ENCODE peak calls at places on chromosomes 3 and 15, in four cellular contexts. One of them, this sample, is unnamed.

GRCh38 chr3:101643861-101644613 is 32.9 kb downstream of the ZBTB11 start:
- DNase-seq in H1: no peak
- DNase-seq in A549: peak
- DNase-seq in K562: peak
- DNase-seq in this sample: no peak

GRCh38 chr3:196336319-196337145 is 1.7 kb downstream of the TM4SF19 start:
- DNase-seq in H1: no peak
- DNase-seq in A549: no peak
- DNase-seq in K562: peak
- DNase-seq in this sample: no peak

GRCh38 chr3:29978036-29978435 is 628.4 kb upstream of the TGFBR2 start:
- DNase-seq in H1: no peak
- DNase-seq in A549: no peak
- DNase-seq in K562: no peak
- DNase-seq in this sample: no peak

GRCh38 chr3:37310666-37311050 is 136.3 kb upstream of the LRRFIP2 start:
- DNase-seq in H1: no peak
- DNase-seq in A549: no peak
- DNase-seq in K562: no peak
- DNase-seq in this sample: no peak

GRCh38 chr3:51711352-51712019 is 4.6 kb downstream of the GRM2 start:
- DNase-seq in H1: no peak
- DNase-seq in A549: no peak
- DNase-seq in K562: no peak
- DNase-seq in this sample: no peak

GRCh38 chr3:194536883-194537637 is 50.3 kb upstream of the ATP13A3 start:
- DNase-seq in H1: no peak
- DNase-seq in A549: peak
- DNase-seq in K562: no peak
- DNase-seq in this sample: peak

GRCh38 chr3:144112036-144112435 is 140.4 kb downstream of the DIPK2A start:
- DNase-seq in H1: no peak
- DNase-seq in A549: no peak
- DNase-seq in K562: no peak
- DNase-seq in this sample: no peak

GRCh38 chr3:75321060-75321459 is 343.1 kb upstream of the FRG2C start:
- DNase-seq in H1: no peak
- DNase-seq in A549: no peak
- DNase-seq in K562: no peak
- DNase-seq in this sample: no peak

GRCh38 chr15:52718551-52718950 is 39.4 kb upstream of the ATOSA start:
- DNase-seq in H1: no peak
- DNase-seq in A549: no peak
- DNase-seq in K562: no peak
- DNase-seq in this sample: no peak

GRCh38 chr3:160103397-160103796 is 114.8 kb downstream of the IL12A start:
- DNase-seq in H1: no peak
- DNase-seq in A549: no peak
- DNase-seq in K562: no peak
- DNase-seq in this sample: no peak

GRCh38 chr3:57689367-57690053 is 3.4 kb downstream of the DENND6A start:
- DNase-seq in H1: no peak
- DNase-seq in A549: no peak
- DNase-seq in K562: peak
- DNase-seq in this sample: no peak

GRCh38 chr3:167941234-167941995 is 154.3 kb downstream of the GOLIM4 start:
- DNase-seq in H1: no peak
- DNase-seq in A549: no peak
- DNase-seq in K562: peak
- DNase-seq in this sample: no peak

GRCh38 chr15:100807028-100807427 is 72.6 kb upstream of the ALDH1A3 start:
- DNase-seq in H1: no peak
- DNase-seq in A549: no peak
- DNase-seq in K562: no peak
- DNase-seq in this sample: no peak

GRCh38 chr3:161100994-161101393 is 4.2 kb downstream of the B3GALNT1 start:
- DNase-seq in H1: no peak
- DNase-seq in A549: no peak
- DNase-seq in K562: no peak
- DNase-seq in this sample: no peak

GRCh38 chr3:107855710-107856109 is 235.1 kb downstream of the CD47 start:
- DNase-seq in H1: no peak
- DNase-seq in A549: peak
- DNase-seq in K562: peak
- DNase-seq in this sample: peak

GRCh38 chr3:66816110-66816761 is 181.9 kb upstream of the KBTBD8 start:
- DNase-seq in H1: no peak
- DNase-seq in A549: peak
- DNase-seq in K562: peak
- DNase-seq in this sample: peak

GRCh38 chr3:171672124-171672523 is 138.2 kb downstream of the PLD1 start:
- DNase-seq in H1: no peak
- DNase-seq in A549: no peak
- DNase-seq in K562: no peak
- DNase-seq in this sample: no peak

GRCh38 chr3:12922299-12922698 is 80.9 kb upstream of the RPL32 start:
- DNase-seq in H1: no peak
- DNase-seq in A549: no peak
- DNase-seq in K562: no peak
- DNase-seq in this sample: no peak

GRCh38 chr3:20194793-20195460 is 8.9 kb upstream of the SGO1 start:
- DNase-seq in H1: no peak
- DNase-seq in A549: no peak
- DNase-seq in K562: no peak
- DNase-seq in this sample: no peak

GRCh38 chr15:31461375-31461774 is 134.7 kb downstream of the KLF13 start:
- DNase-seq in H1: no peak
- DNase-seq in A549: no peak
- DNase-seq in K562: no peak
- DNase-seq in this sample: no peak

GRCh38 chr15:35557012-35557411 is 11.0 kb upstream of the DPH6 start:
- DNase-seq in H1: no peak
- DNase-seq in A549: no peak
- DNase-seq in K562: peak
- DNase-seq in this sample: no peak

GRCh38 chr15:67080900-67081431 is 15.6 kb downstream of the SMAD3 start:
- DNase-seq in H1: no peak
- DNase-seq in A549: peak
- DNase-seq in K562: peak
- DNase-seq in this sample: no peak

GRCh38 chr3:138477801-138478200 is 43.4 kb downstream of the ESYT3 start:
- DNase-seq in H1: no peak
- DNase-seq in A549: no peak
- DNase-seq in K562: no peak
- DNase-seq in this sample: no peak

GRCh38 chr15:40843885-40844542 is at the start of gene SPINT1:
- DNase-seq in H1: peak
- DNase-seq in A549: no peak
- DNase-seq in K562: peak
- DNase-seq in this sample: no peak

GRCh38 chr3:42605550-42606173 is 5.2 kb downstream of the NKTR start:
- DNase-seq in H1: no peak
- DNase-seq in A549: no peak
- DNase-seq in K562: peak
- DNase-seq in this sample: peak
- TF ChIP-seq PHF8 in H1: no peak
- TF ChIP-seq PHF8 in A549: no peak
- TF ChIP-seq PHF8 in K562: no peak
- TF ChIP-seq PHF8 in this sample: no peak

DNA sequence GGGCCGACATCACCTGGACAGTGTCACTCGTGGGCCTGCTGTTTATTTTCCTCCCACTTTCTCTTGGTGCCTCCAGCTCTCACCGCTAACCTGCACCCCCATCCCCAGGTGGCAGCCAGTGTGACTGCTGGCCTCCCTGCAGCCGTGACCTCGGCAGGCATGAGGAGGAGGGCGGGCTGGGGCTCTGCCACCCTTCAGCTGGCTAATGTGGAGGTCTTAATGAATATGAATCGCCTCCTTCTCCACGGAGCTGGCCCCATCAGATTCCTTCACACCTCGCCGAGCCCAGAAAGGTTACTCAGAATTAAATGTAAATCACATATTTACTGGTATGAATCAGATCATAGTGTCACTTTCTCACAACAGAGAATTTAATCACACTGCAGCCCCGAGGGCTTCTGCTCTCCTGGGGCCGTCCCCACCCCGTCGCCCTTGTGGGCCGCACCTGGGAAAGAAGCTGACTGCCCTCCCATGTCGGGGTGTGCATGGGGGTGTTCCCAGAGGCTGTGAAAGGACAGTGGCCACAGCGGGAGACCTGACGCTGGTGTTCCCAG is 171.1 kb upstream of the TLE3 start:
- DNase-seq in H1: no peak
- DNase-seq in A549: no peak
- DNase-seq in K562: no peak
- DNase-seq in this sample: no peak
- TF ChIP-seq MAX in H1: no peak
- TF ChIP-seq MAX in A549: no peak
- TF ChIP-seq MAX in K562: no peak
- TF ChIP-seq MAX in this sample: no peak

DNA sequence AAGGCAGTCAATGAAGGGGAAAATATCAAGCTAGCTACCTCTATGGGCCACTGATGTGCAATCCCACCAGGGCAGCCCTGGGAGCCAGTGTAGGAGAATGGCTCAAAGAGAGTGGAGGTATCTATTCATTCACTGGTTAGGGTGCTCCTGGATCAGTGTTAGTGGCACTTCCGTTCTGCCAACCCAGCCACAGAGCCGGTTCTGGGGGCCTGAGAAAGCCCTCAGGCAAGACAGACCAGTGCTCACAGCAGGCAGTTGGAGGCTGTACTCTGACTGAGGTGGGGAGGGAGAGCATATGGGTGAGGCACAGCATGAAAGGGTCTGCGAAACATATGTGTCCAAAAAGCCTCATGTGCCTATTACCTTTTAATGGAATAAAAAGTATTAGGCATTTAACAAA is 109.3 kb downstream of the KCNMB2 start:
- DNase-seq in H1: no peak
- DNase-seq in A549: no peak
- DNase-seq in K562: no peak
- DNase-seq in this sample: no peak
- TF ChIP-seq PHF8 in H1: no peak
- TF ChIP-seq PHF8 in A549: no peak
- TF ChIP-seq PHF8 in K562: no peak
- TF ChIP-seq PHF8 in this sample: no peak

GRCh38 chr3:15798533-15799245 is 910 bp upstream of the ANKRD28 start:
- DNase-seq in H1: no peak
- DNase-seq in A549: no peak
- DNase-seq in K562: no peak
- DNase-seq in this sample: no peak

GRCh38 chr3:15796331-15796730 is 1.4 kb downstream of the ANKRD28 start:
- DNase-seq in H1: no peak
- DNase-seq in A549: no peak
- DNase-seq in K562: no peak
- DNase-seq in this sample: no peak

GRCh38 chr3:15796771-15797599 is 794 bp downstream of the ANKRD28 start:
- DNase-seq in H1: no peak
- DNase-seq in A549: peak
- DNase-seq in K562: peak
- DNase-seq in this sample: peak

GRCh38 chr3:15795563-15796308 is 2.0 kb downstream of the ANKRD28 start:
- DNase-seq in H1: no peak
- DNase-seq in A549: no peak
- DNase-seq in K562: peak
- DNase-seq in this sample: no peak

GRCh38 chr3:15797600-15798303 is at the start of gene ANKRD28:
- DNase-seq in H1: no peak
- DNase-seq in A549: peak
- DNase-seq in K562: peak
- DNase-seq in this sample: peak
- TF ChIP-seq MAX in H1: no peak
- TF ChIP-seq MAX in A549: peak
- TF ChIP-seq MAX in K562: no peak
- TF ChIP-seq MAX in this sample: no peak

GRCh38 chr15:81280086-81280485 is 43.9 kb downstream of the STARD5 start:
- DNase-seq in H1: no peak
- DNase-seq in A549: no peak
- DNase-seq in K562: no peak
- DNase-seq in this sample: no peak

GRCh38 chr15:81281176-81281735 is 42.7 kb downstream of the STARD5 start:
- DNase-seq in H1: no peak
- DNase-seq in A549: no peak
- DNase-seq in K562: no peak
- DNase-seq in this sample: no peak

GRCh38 chr15:81280696-81281095 is 43.2 kb downstream of the STARD5 start:
- DNase-seq in H1: no peak
- DNase-seq in A549: no peak
- DNase-seq in K562: no peak
- DNase-seq in this sample: no peak

GRCh38 chr15:81278306-81279029 is 45.5 kb downstream of the STARD5 start:
- DNase-seq in H1: no peak
- DNase-seq in A549: no peak
- DNase-seq in K562: no peak
- DNase-seq in this sample: no peak

DNA sequence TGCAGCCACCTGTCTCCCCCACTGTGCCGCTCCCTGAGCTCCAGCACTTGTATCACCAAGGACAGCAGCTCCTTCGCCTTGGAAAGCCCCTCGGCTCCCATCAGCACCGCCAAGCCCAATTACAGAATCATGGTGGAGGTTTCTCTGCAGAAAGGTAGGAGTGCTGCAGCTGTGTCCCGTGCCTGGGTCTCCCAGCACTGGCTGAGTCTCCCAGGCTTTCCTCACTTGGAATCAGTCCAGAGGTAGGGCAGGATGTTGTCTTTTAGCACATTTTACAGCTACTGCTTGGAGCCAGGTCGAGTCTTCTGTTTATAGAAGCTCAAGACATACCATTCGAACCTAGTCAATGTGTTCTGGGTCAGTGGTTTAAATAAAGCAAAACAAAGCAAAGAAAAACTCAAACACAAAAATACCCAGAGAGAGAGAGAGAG is 44.3 kb downstream of the STARD5 start:
- DNase-seq in H1: no peak
- DNase-seq in A549: no peak
- DNase-seq in K562: no peak
- DNase-seq in this sample: no peak
- TF ChIP-seq PHF8 in H1: no peak
- TF ChIP-seq PHF8 in A549: no peak
- TF ChIP-seq PHF8 in K562: no peak
- TF ChIP-seq PHF8 in this sample: no peak

This sample was measured in HepG2.